ENCODE peak calls at places on chromosomes 5 and 9, in four cellular contexts. One of them, this sample, is unnamed.

GRCh38 chr5:170752257-170753215 is 31.0 kb upstream of the GABRP start:
- DNase-seq in WTC11: no peak
- DNase-seq in HepG2: no peak
- DNase-seq in K562: no peak
- DNase-seq in this sample: no peak

GRCh38 chr9:104748359-104749031 is 1.0 kb downstream of the NIPSNAP3A start:
- DNase-seq in WTC11: no peak
- DNase-seq in HepG2: peak
- DNase-seq in K562: peak
- DNase-seq in this sample: no peak

GRCh38 chr9:3189113-3189861 is 336.5 kb downstream of the RFX3 start:
- DNase-seq in WTC11: no peak
- DNase-seq in HepG2: no peak
- DNase-seq in K562: no peak
- DNase-seq in this sample: no peak

GRCh38 chr9:24939099-24939850 is 393.6 kb upstream of the IZUMO3 start:
- DNase-seq in WTC11: no peak
- DNase-seq in HepG2: no peak
- DNase-seq in K562: no peak
- DNase-seq in this sample: no peak

GRCh38 chr5:37304888-37305287 is 55.7 kb upstream of the CPLANE1 start:
- DNase-seq in WTC11: no peak
- DNase-seq in HepG2: no peak
- DNase-seq in K562: no peak
- DNase-seq in this sample: no peak

GRCh38 chr9:129852575-129852974 is 17.3 kb downstream of the USP20 start:
- DNase-seq in WTC11: no peak
- DNase-seq in HepG2: no peak
- DNase-seq in K562: no peak
- DNase-seq in this sample: no peak

GRCh38 chr5:20606006-20606405 is 618.0 kb upstream of the CDH18 start:
- DNase-seq in WTC11: no peak
- DNase-seq in HepG2: no peak
- DNase-seq in K562: no peak
- DNase-seq in this sample: no peak

GRCh38 chr5:174045470-174046025 is at the start of gene NSG2:
- DNase-seq in WTC11: peak
- DNase-seq in HepG2: peak
- DNase-seq in K562: peak
- DNase-seq in this sample: peak

GRCh38 chr9:17191095-17191494 is 56.3 kb downstream of the CNTLN start:
- DNase-seq in WTC11: no peak
- DNase-seq in HepG2: no peak
- DNase-seq in K562: no peak
- DNase-seq in this sample: no peak

GRCh38 chr5:150323092-150323491 is 20.4 kb upstream of the ARSI start:
- DNase-seq in WTC11: no peak
- DNase-seq in HepG2: peak
- DNase-seq in K562: no peak
- DNase-seq in this sample: no peak

GRCh38 chr5:132003170-132003744 is 8.2 kb downstream of the ACSL6 start:
- DNase-seq in WTC11: peak
- DNase-seq in HepG2: peak
- DNase-seq in K562: peak
- DNase-seq in this sample: no peak

GRCh38 chr5:81151546-81151945 is 81.6 kb upstream of the CKMT2 start:
- DNase-seq in WTC11: no peak
- DNase-seq in HepG2: no peak
- DNase-seq in K562: no peak
- DNase-seq in this sample: no peak

GRCh38 chr9:98142182-98142924 is 23.3 kb upstream of the TRIM14 start:
- DNase-seq in WTC11: no peak
- DNase-seq in HepG2: peak
- DNase-seq in K562: no peak
- DNase-seq in this sample: no peak

GRCh38 chr9:3980212-3980611 is 319.7 kb downstream of the GLIS3 start:
- DNase-seq in WTC11: no peak
- DNase-seq in HepG2: no peak
- DNase-seq in K562: no peak
- DNase-seq in this sample: no peak

GRCh38 chr9:109771084-109771483 is 8.9 kb upstream of the PALM2AKAP2 start:
- DNase-seq in WTC11: peak
- DNase-seq in HepG2: no peak
- DNase-seq in K562: no peak
- DNase-seq in this sample: no peak

GRCh38 chr9:100038472-100038871 is 60.3 kb downstream of the ERP44 start:
- DNase-seq in WTC11: no peak
- DNase-seq in HepG2: no peak
- DNase-seq in K562: no peak
- DNase-seq in this sample: no peak
- TF ChIP-seq ELF4 in WTC11: no peak
- TF ChIP-seq ELF4 in HepG2: no peak
- TF ChIP-seq ELF4 in K562: no peak
- TF ChIP-seq ELF4 in this sample: no peak

DNA sequence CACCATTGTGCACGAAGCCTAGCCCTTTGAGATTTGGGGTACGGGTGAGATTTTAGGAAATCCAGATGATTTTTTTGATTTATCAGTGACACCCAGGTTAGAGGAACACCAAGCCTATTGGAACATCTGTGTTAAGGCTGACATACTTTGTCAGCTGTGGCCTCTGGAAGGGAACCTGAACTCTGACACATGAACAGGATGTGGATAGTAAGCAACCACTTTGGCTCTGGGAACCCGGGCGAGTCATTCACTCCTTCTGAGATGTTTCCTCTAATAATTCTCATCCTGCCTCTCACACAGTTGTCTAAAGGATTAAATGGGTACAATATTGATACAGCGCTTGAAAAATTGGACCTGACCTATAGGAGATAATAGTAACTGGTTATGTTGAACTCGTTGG is 67.8 kb downstream of the FGF1 start:
- DNase-seq in WTC11: no peak
- DNase-seq in HepG2: no peak
- DNase-seq in K562: no peak
- DNase-seq in this sample: no peak
- TF ChIP-seq ELF4 in WTC11: no peak
- TF ChIP-seq ELF4 in HepG2: no peak
- TF ChIP-seq ELF4 in K562: no peak
- TF ChIP-seq ELF4 in this sample: no peak

GRCh38 chr5:134651531-134651930 is 2.9 kb downstream of the SEC24A start:
- DNase-seq in WTC11: no peak
- DNase-seq in HepG2: no peak
- DNase-seq in K562: no peak
- DNase-seq in this sample: no peak

GRCh38 chr5:134648425-134649162 is at the start of gene SEC24A:
- DNase-seq in WTC11: peak
- DNase-seq in HepG2: peak
- DNase-seq in K562: peak
- DNase-seq in this sample: peak

GRCh38 chr5:134647750-134648424 is 698 bp upstream of the SEC24A start:
- DNase-seq in WTC11: no peak
- DNase-seq in HepG2: peak
- DNase-seq in K562: no peak
- DNase-seq in this sample: no peak

DNA sequence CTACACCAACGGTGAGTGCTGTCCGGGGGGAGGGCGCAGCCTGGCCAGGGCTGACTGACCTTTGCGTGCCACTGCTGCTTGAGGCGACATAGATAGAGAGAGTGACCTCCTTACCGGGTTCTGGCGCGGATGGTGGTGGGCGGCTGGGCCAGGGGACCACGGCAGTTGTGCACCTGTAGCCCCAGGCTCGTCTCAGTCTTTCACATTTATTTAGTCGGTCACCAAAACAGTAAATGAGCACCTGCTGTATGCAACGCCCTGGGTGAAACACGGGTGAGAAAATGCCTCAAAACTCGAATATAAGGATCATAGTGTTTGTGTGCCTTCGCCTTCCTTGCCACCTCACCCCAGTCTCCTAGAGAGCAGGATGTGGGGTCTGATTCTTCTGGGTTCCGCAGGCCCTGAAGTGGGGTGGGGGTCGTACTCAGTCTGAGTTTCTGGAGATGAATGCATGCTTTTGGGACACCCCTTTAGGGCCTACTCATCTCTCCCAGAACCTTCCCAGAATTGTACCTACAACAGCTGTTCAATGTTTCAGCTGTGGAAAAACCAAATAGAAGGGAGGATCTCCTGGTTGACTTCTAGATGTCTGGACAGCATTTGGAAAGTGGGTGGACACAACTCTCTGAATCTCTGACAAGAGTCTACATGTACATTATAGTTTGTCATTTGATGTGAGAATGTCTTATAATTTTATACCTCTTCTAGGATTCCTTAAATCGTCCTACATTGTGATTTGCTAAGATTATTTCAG is 755 bp downstream of the SEC24A start:
- DNase-seq in WTC11: no peak
- DNase-seq in HepG2: no peak
- DNase-seq in K562: peak
- DNase-seq in this sample: no peak
- TF ChIP-seq ELF4 in WTC11: no peak
- TF ChIP-seq ELF4 in HepG2: no peak
- TF ChIP-seq ELF4 in K562: no peak
- TF ChIP-seq ELF4 in this sample: no peak

DNA sequence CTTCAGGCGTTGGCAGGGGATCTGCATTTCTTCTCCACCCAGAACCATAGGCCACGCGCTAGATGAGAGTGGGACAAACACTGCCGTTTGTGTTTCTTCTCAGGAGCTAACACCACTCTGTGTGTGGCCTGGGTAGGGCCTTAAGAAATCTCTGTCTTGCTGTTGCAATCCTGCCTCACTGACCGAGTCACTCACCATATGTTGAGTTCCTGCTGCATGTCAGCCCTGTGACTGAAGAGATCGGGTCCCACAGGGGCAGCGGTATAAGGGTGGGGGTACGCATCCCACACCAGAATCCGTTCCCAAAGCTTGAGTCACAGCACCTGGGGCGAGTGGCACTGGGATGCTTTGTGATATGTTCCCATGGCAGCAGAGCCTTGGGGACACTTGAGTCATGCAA is 90.1 kb upstream of the OTULINL start:
- DNase-seq in WTC11: no peak
- DNase-seq in HepG2: no peak
- DNase-seq in K562: no peak
- DNase-seq in this sample: no peak
- TF ChIP-seq ELF4 in WTC11: no peak
- TF ChIP-seq ELF4 in HepG2: no peak
- TF ChIP-seq ELF4 in K562: no peak
- TF ChIP-seq ELF4 in this sample: no peak

DNA sequence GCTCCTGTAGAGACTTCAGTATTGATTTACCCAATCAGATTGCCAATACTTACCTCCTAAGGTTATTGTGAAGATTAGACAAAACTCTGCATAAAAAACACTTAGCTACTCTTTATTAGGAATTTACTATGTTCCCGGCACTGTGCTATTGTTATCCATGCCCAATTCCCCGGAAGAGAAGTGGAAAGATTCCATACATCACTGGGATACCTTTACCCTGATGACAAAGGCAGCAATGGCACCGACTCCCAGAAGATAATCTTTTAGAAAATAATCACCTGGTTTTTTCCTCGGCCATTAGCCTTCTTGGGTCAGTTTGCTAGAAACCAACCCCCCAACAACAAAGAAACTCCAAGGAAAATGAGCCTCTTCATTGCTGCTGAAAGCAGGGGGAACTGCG is 226.0 kb downstream of the SNX18 start:
- DNase-seq in WTC11: no peak
- DNase-seq in HepG2: no peak
- DNase-seq in K562: no peak
- DNase-seq in this sample: no peak
- TF ChIP-seq ELF4 in WTC11: no peak
- TF ChIP-seq ELF4 in HepG2: no peak
- TF ChIP-seq ELF4 in K562: no peak
- TF ChIP-seq ELF4 in this sample: no peak

GRCh38 chr5:54739371-54739770 is 221.8 kb downstream of the SNX18 start:
- DNase-seq in WTC11: no peak
- DNase-seq in HepG2: no peak
- DNase-seq in K562: no peak
- DNase-seq in this sample: no peak
- TF ChIP-seq ELF4 in WTC11: no peak
- TF ChIP-seq ELF4 in HepG2: no peak
- TF ChIP-seq ELF4 in K562: no peak
- TF ChIP-seq ELF4 in this sample: no peak

DNA sequence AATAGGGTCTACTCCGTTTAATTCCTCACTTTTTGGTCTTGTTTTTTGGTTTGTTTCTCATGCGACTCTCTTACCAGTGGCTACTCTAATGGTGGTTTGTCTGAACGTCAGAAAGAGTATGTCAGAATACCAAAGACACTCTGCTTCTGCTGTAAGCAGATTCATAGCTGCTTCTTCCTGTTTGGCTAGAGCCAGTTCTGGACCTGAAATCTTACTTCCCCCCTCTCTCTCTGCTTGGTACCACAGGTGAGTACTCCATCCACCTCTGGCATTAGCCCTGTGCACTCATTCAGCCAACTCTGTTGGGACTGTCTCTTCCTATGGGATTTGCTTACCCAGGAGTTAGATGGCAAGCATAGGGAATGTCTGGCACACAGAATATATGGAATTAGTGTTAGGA is 6.6 kb downstream of the ZCCHC7 start:
- DNase-seq in WTC11: no peak
- DNase-seq in HepG2: no peak
- DNase-seq in K562: no peak
- DNase-seq in this sample: no peak
- TF ChIP-seq ELF4 in WTC11: no peak
- TF ChIP-seq ELF4 in HepG2: no peak
- TF ChIP-seq ELF4 in K562: no peak
- TF ChIP-seq ELF4 in this sample: no peak

This sample was measured in HEK293T.